ENCODE peak calls at places on chromosomes 11 and 22, in nine cellular contexts. One of them, this sample, is unnamed.

GRCh38 chr11:119566299-119566698 is 143.3 kb upstream of the THY1 start:
- DNase-seq in CD8-positive, alpha-beta memory T cell: no peak
- DNase-seq in A549: no peak
- DNase-seq in brain microvascular endothelial cell: no peak
- DNase-seq in right cardiac atrium: no peak
- DNase-seq in tibial nerve: no peak
- DNase-seq in MM.1S: no peak
- DNase-seq in transverse colon: no peak
- DNase-seq in substantia nigra: no peak
- DNase-seq in this sample: no peak

GRCh38 chr11:113465786-113466185 is 9.4 kb downstream of the DRD2 start:
- DNase-seq in CD8-positive, alpha-beta memory T cell: no peak
- DNase-seq in A549: no peak
- DNase-seq in brain microvascular endothelial cell: no peak
- DNase-seq in right cardiac atrium: no peak
- DNase-seq in tibial nerve: no peak
- DNase-seq in MM.1S: no peak
- DNase-seq in transverse colon: no peak
- DNase-seq in substantia nigra: no peak
- DNase-seq in this sample: no peak

GRCh38 chr22:42261266-42261665 is 9.2 kb downstream of the TCF20 start:
- DNase-seq in CD8-positive, alpha-beta memory T cell: no peak
- DNase-seq in A549: no peak
- DNase-seq in brain microvascular endothelial cell: no peak
- DNase-seq in right cardiac atrium: no peak
- DNase-seq in tibial nerve: no peak
- DNase-seq in MM.1S: no peak
- DNase-seq in transverse colon: no peak
- DNase-seq in substantia nigra: no peak
- DNase-seq in this sample: no peak

GRCh38 chr11:63939351-63939920 is 634 bp downstream of the NAA40 start:
- DNase-seq in CD8-positive, alpha-beta memory T cell: no peak
- DNase-seq in A549: no peak
- DNase-seq in brain microvascular endothelial cell: no peak
- DNase-seq in right cardiac atrium: peak
- DNase-seq in tibial nerve: no peak
- DNase-seq in MM.1S: peak
- DNase-seq in transverse colon: peak
- DNase-seq in substantia nigra: no peak
- DNase-seq in this sample: peak

GRCh38 chr22:29306830-29307657 is 594 bp downstream of the GAS2L1 start:
- DNase-seq in CD8-positive, alpha-beta memory T cell: no peak
- DNase-seq in A549: peak
- DNase-seq in brain microvascular endothelial cell: peak
- DNase-seq in right cardiac atrium: peak
- DNase-seq in tibial nerve: peak
- DNase-seq in MM.1S: peak
- DNase-seq in transverse colon: peak
- DNase-seq in substantia nigra: peak
- DNase-seq in this sample: peak

GRCh38 chr11:96186806-96187205 is 156.2 kb downstream of the MAML2 start:
- DNase-seq in CD8-positive, alpha-beta memory T cell: no peak
- DNase-seq in A549: no peak
- DNase-seq in brain microvascular endothelial cell: no peak
- DNase-seq in right cardiac atrium: no peak
- DNase-seq in tibial nerve: no peak
- DNase-seq in MM.1S: no peak
- DNase-seq in transverse colon: no peak
- DNase-seq in substantia nigra: no peak
- DNase-seq in this sample: no peak

GRCh38 chr11:12066056-12066798 is 44.2 kb upstream of the MICAL2 start:
- DNase-seq in CD8-positive, alpha-beta memory T cell: no peak
- DNase-seq in A549: peak
- DNase-seq in brain microvascular endothelial cell: peak
- DNase-seq in right cardiac atrium: no peak
- DNase-seq in tibial nerve: no peak
- DNase-seq in MM.1S: no peak
- DNase-seq in transverse colon: peak
- DNase-seq in substantia nigra: no peak
- DNase-seq in this sample: no peak

GRCh38 chr11:104668797-104669463 is 229.3 kb downstream of the CASP12 start:
- DNase-seq in CD8-positive, alpha-beta memory T cell: no peak
- DNase-seq in A549: no peak
- DNase-seq in brain microvascular endothelial cell: peak
- DNase-seq in right cardiac atrium: no peak
- DNase-seq in tibial nerve: no peak
- DNase-seq in MM.1S: peak
- DNase-seq in transverse colon: no peak
- DNase-seq in substantia nigra: no peak
- DNase-seq in this sample: no peak

GRCh38 chr11:120009938-120010337 is 128.0 kb downstream of the TRIM29 start:
- DNase-seq in CD8-positive, alpha-beta memory T cell: no peak
- DNase-seq in A549: no peak
- DNase-seq in brain microvascular endothelial cell: no peak
- DNase-seq in right cardiac atrium: no peak
- DNase-seq in tibial nerve: no peak
- DNase-seq in MM.1S: no peak
- DNase-seq in transverse colon: no peak
- DNase-seq in substantia nigra: no peak
- DNase-seq in this sample: no peak

GRCh38 chr22:29713156-29713715 is 6.6 kb upstream of the CABP7 start:
- DNase-seq in CD8-positive, alpha-beta memory T cell: no peak
- DNase-seq in A549: no peak
- DNase-seq in brain microvascular endothelial cell: no peak
- DNase-seq in right cardiac atrium: no peak
- DNase-seq in tibial nerve: no peak
- DNase-seq in MM.1S: no peak
- DNase-seq in transverse colon: no peak
- DNase-seq in substantia nigra: no peak
- DNase-seq in this sample: no peak

GRCh38 chr22:31829505-31829904 is 75.7 kb downstream of the DEPDC5 start:
- DNase-seq in CD8-positive, alpha-beta memory T cell: no peak
- DNase-seq in A549: peak
- DNase-seq in brain microvascular endothelial cell: peak
- DNase-seq in right cardiac atrium: no peak
- DNase-seq in tibial nerve: no peak
- DNase-seq in MM.1S: no peak
- DNase-seq in transverse colon: no peak
- DNase-seq in substantia nigra: no peak
- DNase-seq in this sample: no peak

GRCh38 chr11:43366597-43367121 is 7.9 kb downstream of the TTC17 start:
- DNase-seq in CD8-positive, alpha-beta memory T cell: no peak
- DNase-seq in A549: no peak
- DNase-seq in brain microvascular endothelial cell: peak
- DNase-seq in right cardiac atrium: no peak
- DNase-seq in tibial nerve: no peak
- DNase-seq in MM.1S: no peak
- DNase-seq in transverse colon: no peak
- DNase-seq in substantia nigra: no peak
- DNase-seq in this sample: no peak
- H3K27ac ChIP-seq in CD8-positive, alpha-beta memory T cell: no peak
- H3K27ac ChIP-seq in A549: no peak
- H3K27ac ChIP-seq in brain microvascular endothelial cell: peak
- H3K27ac ChIP-seq in right cardiac atrium: no peak
- H3K27ac ChIP-seq in tibial nerve: no peak
- H3K27ac ChIP-seq in MM.1S: no peak
- H3K27ac ChIP-seq in transverse colon: no peak
- H3K27ac ChIP-seq in substantia nigra: no peak
- H3K27ac ChIP-seq in this sample: no peak

GRCh38 chr11:10004526-10005113 is 289.4 kb downstream of the SBF2 start:
- DNase-seq in CD8-positive, alpha-beta memory T cell: no peak
- DNase-seq in A549: no peak
- DNase-seq in brain microvascular endothelial cell: no peak
- DNase-seq in right cardiac atrium: no peak
- DNase-seq in tibial nerve: no peak
- DNase-seq in MM.1S: no peak
- DNase-seq in transverse colon: no peak
- DNase-seq in substantia nigra: no peak
- DNase-seq in this sample: no peak
- H3K27ac ChIP-seq in CD8-positive, alpha-beta memory T cell: no peak
- H3K27ac ChIP-seq in A549: no peak
- H3K27ac ChIP-seq in brain microvascular endothelial cell: no peak
- H3K27ac ChIP-seq in right cardiac atrium: no peak
- H3K27ac ChIP-seq in tibial nerve: no peak
- H3K27ac ChIP-seq in MM.1S: no peak
- H3K27ac ChIP-seq in transverse colon: no peak
- H3K27ac ChIP-seq in substantia nigra: no peak
- H3K27ac ChIP-seq in this sample: no peak

DNA sequence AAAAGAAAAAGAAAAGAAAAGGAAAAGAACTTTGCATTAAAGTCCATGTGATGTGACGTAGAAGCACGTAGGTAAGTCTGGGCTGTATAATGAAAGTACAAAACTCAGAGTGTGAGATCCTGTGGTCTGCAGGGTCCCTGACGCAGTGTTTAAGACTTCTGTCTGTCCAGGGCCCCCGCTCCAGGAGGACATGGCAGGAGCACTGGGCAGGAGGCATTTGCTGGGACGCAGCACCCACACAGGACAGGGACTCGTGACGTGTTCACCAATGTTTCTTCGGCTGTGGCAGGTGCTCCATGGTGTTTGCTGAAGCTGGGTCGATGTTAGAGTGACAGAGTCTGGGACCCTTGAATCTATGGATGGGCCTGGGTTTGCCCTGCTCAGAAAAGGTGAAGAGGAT is 348.1 kb downstream of the BRD1 start:
- DNase-seq in CD8-positive, alpha-beta memory T cell: no peak
- DNase-seq in A549: no peak
- DNase-seq in brain microvascular endothelial cell: no peak
- DNase-seq in right cardiac atrium: no peak
- DNase-seq in tibial nerve: no peak
- DNase-seq in MM.1S: no peak
- DNase-seq in transverse colon: no peak
- DNase-seq in substantia nigra: no peak
- DNase-seq in this sample: no peak
- H3K27ac ChIP-seq in CD8-positive, alpha-beta memory T cell: no peak
- H3K27ac ChIP-seq in A549: no peak
- H3K27ac ChIP-seq in brain microvascular endothelial cell: no peak
- H3K27ac ChIP-seq in right cardiac atrium: no peak
- H3K27ac ChIP-seq in tibial nerve: no peak
- H3K27ac ChIP-seq in MM.1S: no peak
- H3K27ac ChIP-seq in transverse colon: no peak
- H3K27ac ChIP-seq in substantia nigra: no peak
- H3K27ac ChIP-seq in this sample: no peak

GRCh38 chr22:46775789-46776485 is 13.5 kb downstream of the TBC1D22A start:
- DNase-seq in CD8-positive, alpha-beta memory T cell: peak
- DNase-seq in A549: no peak
- DNase-seq in brain microvascular endothelial cell: no peak
- DNase-seq in right cardiac atrium: no peak
- DNase-seq in tibial nerve: no peak
- DNase-seq in MM.1S: no peak
- DNase-seq in transverse colon: no peak
- DNase-seq in substantia nigra: no peak
- DNase-seq in this sample: no peak

GRCh38 chr22:46775364-46775758 is 12.9 kb downstream of the TBC1D22A start:
- DNase-seq in CD8-positive, alpha-beta memory T cell: peak
- DNase-seq in A549: no peak
- DNase-seq in brain microvascular endothelial cell: no peak
- DNase-seq in right cardiac atrium: no peak
- DNase-seq in tibial nerve: no peak
- DNase-seq in MM.1S: no peak
- DNase-seq in transverse colon: no peak
- DNase-seq in substantia nigra: no peak
- DNase-seq in this sample: no peak

GRCh38 chr22:46773074-46773473 is 10.6 kb downstream of the TBC1D22A start:
- DNase-seq in CD8-positive, alpha-beta memory T cell: no peak
- DNase-seq in A549: no peak
- DNase-seq in brain microvascular endothelial cell: no peak
- DNase-seq in right cardiac atrium: no peak
- DNase-seq in tibial nerve: no peak
- DNase-seq in MM.1S: peak
- DNase-seq in transverse colon: no peak
- DNase-seq in substantia nigra: no peak
- DNase-seq in this sample: no peak

GRCh38 chr22:46776486-46776826 is 14.0 kb downstream of the TBC1D22A start:
- DNase-seq in CD8-positive, alpha-beta memory T cell: peak
- DNase-seq in A549: no peak
- DNase-seq in brain microvascular endothelial cell: no peak
- DNase-seq in right cardiac atrium: no peak
- DNase-seq in tibial nerve: no peak
- DNase-seq in MM.1S: no peak
- DNase-seq in transverse colon: no peak
- DNase-seq in substantia nigra: no peak
- DNase-seq in this sample: no peak

DNA sequence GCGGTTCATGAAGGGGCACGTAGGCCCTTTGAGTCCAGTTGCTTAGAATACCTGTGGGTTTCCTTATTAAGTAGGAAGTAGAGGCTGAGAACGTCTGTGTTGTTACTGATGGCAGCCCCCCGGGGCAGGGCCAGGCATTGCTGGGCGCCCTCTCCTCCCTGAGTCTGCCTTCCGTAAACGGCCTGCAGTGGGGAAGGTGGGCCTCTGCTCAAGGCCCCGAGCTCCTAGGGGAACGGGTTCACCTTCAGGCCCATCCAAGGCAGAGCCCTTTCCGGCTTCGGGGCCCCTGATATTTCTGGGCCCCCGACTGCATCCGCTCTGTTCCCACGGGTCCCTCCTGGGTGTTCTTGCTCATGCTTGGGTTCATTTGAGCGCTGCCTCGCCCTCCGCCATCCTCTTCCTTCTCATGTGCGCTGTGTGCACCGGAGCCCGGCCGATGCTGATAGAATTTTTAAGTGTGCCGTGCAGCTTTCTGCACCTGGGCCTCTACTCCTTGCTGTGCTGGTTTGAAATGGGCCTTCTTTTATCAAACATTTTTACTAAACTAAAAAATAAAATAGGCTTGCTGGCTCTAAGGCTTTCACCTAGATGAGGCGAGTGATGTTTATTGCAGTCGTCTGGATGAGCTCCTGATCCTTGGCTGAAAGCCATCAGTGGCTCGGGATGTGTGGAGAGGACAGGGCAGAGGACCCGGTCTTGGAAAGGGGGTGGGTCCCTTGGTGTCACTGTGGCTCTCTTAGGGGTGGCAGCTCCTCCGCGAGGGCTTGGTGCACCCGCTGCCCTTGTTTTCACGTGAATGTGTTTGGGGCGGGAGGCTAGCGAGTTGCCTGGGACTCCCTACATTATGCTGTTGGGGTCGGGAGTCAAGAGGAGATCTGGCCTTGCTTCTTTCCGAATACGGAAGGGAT is 12.3 kb downstream of the TBC1D22A start:
- DNase-seq in CD8-positive, alpha-beta memory T cell: no peak
- DNase-seq in A549: no peak
- DNase-seq in brain microvascular endothelial cell: no peak
- DNase-seq in right cardiac atrium: no peak
- DNase-seq in tibial nerve: no peak
- DNase-seq in MM.1S: no peak
- DNase-seq in transverse colon: no peak
- DNase-seq in substantia nigra: no peak
- DNase-seq in this sample: no peak
- H3K27ac ChIP-seq in CD8-positive, alpha-beta memory T cell: peak
- H3K27ac ChIP-seq in A549: peak
- H3K27ac ChIP-seq in brain microvascular endothelial cell: peak
- H3K27ac ChIP-seq in right cardiac atrium: no peak
- H3K27ac ChIP-seq in tibial nerve: peak
- H3K27ac ChIP-seq in MM.1S: peak
- H3K27ac ChIP-seq in transverse colon: peak
- H3K27ac ChIP-seq in substantia nigra: peak
- H3K27ac ChIP-seq in this sample: peak

GRCh38 chr11:66665369-66665768 is 12.3 kb downstream of the RBM4B start:
- DNase-seq in CD8-positive, alpha-beta memory T cell: no peak
- DNase-seq in A549: no peak
- DNase-seq in brain microvascular endothelial cell: no peak
- DNase-seq in right cardiac atrium: no peak
- DNase-seq in tibial nerve: no peak
- DNase-seq in MM.1S: no peak
- DNase-seq in transverse colon: no peak
- DNase-seq in substantia nigra: no peak
- DNase-seq in this sample: no peak
- H3K27ac ChIP-seq in CD8-positive, alpha-beta memory T cell: no peak
- H3K27ac ChIP-seq in A549: no peak
- H3K27ac ChIP-seq in brain microvascular endothelial cell: no peak
- H3K27ac ChIP-seq in right cardiac atrium: no peak
- H3K27ac ChIP-seq in tibial nerve: no peak
- H3K27ac ChIP-seq in MM.1S: no peak
- H3K27ac ChIP-seq in transverse colon: no peak
- H3K27ac ChIP-seq in substantia nigra: no peak
- H3K27ac ChIP-seq in this sample: no peak